ENCODE peak calls at places on chromosomes 5 and 9, in eight cellular contexts. W is mammary epithelial cell, R is K562, A is neural progenitor cell, J is HepG2, S is fibroblast of lung, N is GM23248, C is PC-3. P is an unnamed sample.
A peak's percentile ranks its signal among the peaks of the same experiment; 100 is the strongest.

GRCh38 chr9:92176068-92176799 is 61.0 kb upstream of the SPTLC1 start:
- DNase-seq in A (peak; percentile 27), R (no peak), S (no peak), N (peak; percentile 32), W (no peak), J (no peak), C (peak; percentile 14), P (no peak)

GRCh38 chr9:134403682-134404301 is 77.5 kb downstream of the RXRA start:
- DNase-seq in R (no peak), N (peak; percentile 90), W (peak; percentile 42), A (no peak), S (peak; percentile 97), J (no peak), C (no peak), P (no peak)

GRCh38 chr9:121686930-121687541 is 35.6 kb downstream of the DAB2IP start:
- DNase-seq in J (peak; percentile 63), R (peak; percentile 77), S (peak; percentile 43), C (peak; percentile 71), A (peak; percentile 74), N (peak; percentile 78), W (peak; percentile 57), P (no peak)

GRCh38 chr9:134028076-134028475 is 2.8 kb downstream of the BRD3OS start:
- DNase-seq in A (no peak), W (no peak), R (no peak), J (no peak), S (no peak), C (no peak), N (no peak), P (no peak)

GRCh38 chr5:111854196-111854595 is 97.2 kb upstream of the NREP start:
- DNase-seq in C (no peak), R (no peak), J (no peak), A (peak; percentile 10), N (no peak), W (no peak), S (peak; percentile 18), P (no peak)

GRCh38 chr5:136073714-136074113 is 44.9 kb downstream of the TGFBI start:
- DNase-seq in W (no peak), J (no peak), N (peak; percentile 8), A (no peak), S (no peak), R (no peak), C (no peak), P (no peak)

GRCh38 chr5:106121972-106122605 is 1548.6 kb downstream of the EFNA5 start:
- DNase-seq in W (peak; percentile 12), J (no peak), N (peak; percentile 46), S (no peak), A (peak; percentile 22), C (peak; percentile 60), R (peak; percentile 69), P (no peak)

GRCh38 chr9:108894225-108894997 is 32.3 kb downstream of the ACTL7A start:
- DNase-seq in C (no peak), R (no peak), J (peak; percentile 98), A (no peak), S (no peak), N (no peak), W (no peak), P (no peak)

GRCh38 chr5:132257131-132258101 is at the start of gene PDLIM4:
- DNase-seq in N (peak; percentile 74), A (peak; percentile 92), J (no peak), C (no peak), R (peak; percentile 84), S (peak; percentile 56), W (peak; percentile 30), P (no peak)

GRCh38 chr9:90095682-90096081 is 490.9 kb downstream of the GADD45G start:
- DNase-seq in W (no peak), N (no peak), S (no peak), J (no peak), R (no peak), C (no peak), A (no peak), P (no peak)

GRCh38 chr5:37668524-37669047 is 171.3 kb downstream of the GDNF start:
- DNase-seq in C (peak; percentile 99), A (no peak), R (peak; percentile 29), S (peak; percentile 100), J (peak; percentile 90), W (peak; percentile 96), N (peak; percentile 98), P (no peak)

GRCh38 chr9:35726876-35727438 is 5.0 kb downstream of the TLN1 start:
- DNase-seq in N (peak; percentile 66), R (no peak), C (peak; percentile 21), J (peak; percentile 35), S (peak; percentile 62), W (peak; percentile 21), A (no peak), P (no peak)

GRCh38 chr9:5450360-5451051 is at the start of gene CD274:
- DNase-seq in S (peak; percentile 92), R (peak; percentile 27), N (peak; percentile 95), A (peak; percentile 89), J (peak; percentile 85), W (peak; percentile 97), C (peak; percentile 92), P (no peak)

GRCh38 chr5:136200761-136201160 is 7.8 kb upstream of the SMIM32 start:
- DNase-seq in W (no peak), A (no peak), C (no peak), S (no peak), J (no peak), R (no peak), N (no peak), P (no peak)

GRCh38 chr5:60718186-60718892 is 18.4 kb upstream of the DEPDC1B start:
- DNase-seq in N (no peak), W (peak; percentile 76), C (no peak), A (no peak), S (no peak), R (no peak), J (no peak), P (no peak)

GRCh38 chr5:7855611-7856010 is 4.7 kb upstream of the CFAP90 start:
- DNase-seq in S (no peak), C (no peak), W (no peak), R (no peak), N (no peak), A (no peak), J (no peak), P (no peak)

GRCh38 chr9:17795708-17796107 is 216.8 kb downstream of the SH3GL2 start:
- DNase-seq in W (no peak), J (no peak), N (no peak), S (peak; percentile 16), C (no peak), A (no peak), R (no peak), P (no peak)

GRCh38 chr9:69325409-69326212 is 596 bp downstream of the ENTREP1 start:
- DNase-seq in S (no peak), C (no peak), N (peak; percentile 32), J (no peak), W (peak; percentile 28), A (peak; percentile 64), R (no peak), P (no peak)

GRCh38 chr5:72510610-72511121 is 3.5 kb upstream of the ZNF366 start:
- DNase-seq in R (no peak), S (peak; percentile 92), A (no peak), C (peak; percentile 48), J (no peak), W (no peak), N (peak; percentile 96), P (no peak)

GRCh38 chr9:89892920-89893319 is 288.1 kb downstream of the GADD45G start:
- DNase-seq in S (no peak), J (no peak), A (no peak), N (no peak), C (no peak), R (no peak), W (no peak), P (no peak)

GRCh38 chr5:27241564-27242257 is 203.3 kb upstream of the CDH9 start:
- DNase-seq in W (peak; percentile 95), R (no peak), A (no peak), N (peak; percentile 91), J (no peak), S (peak; percentile 98), C (peak; percentile 92), P (peak; percentile 81)

GRCh38 chr5:98414938-98415337 is 358.5 kb upstream of the RGMB start:
- DNase-seq in J (no peak), S (peak; percentile 98), A (no peak), N (peak; percentile 98), R (no peak), C (peak; percentile 96), W (peak; percentile 90), P (no peak)

GRCh38 chr5:172846677-172847076 is 12.6 kb downstream of the ERGIC1 start:
- DNase-seq in N (no peak), S (no peak), C (no peak), R (no peak), A (no peak), J (no peak), W (no peak), P (no peak)

GRCh38 chr5:150582281-150582791 is 58.1 kb upstream of the SYNPO start:
- DNase-seq in S (peak; percentile 89), A (peak; percentile 59), C (no peak), J (peak; percentile 62), N (no peak), R (no peak), W (no peak), P (no peak)
- H3K9ac ChIP-seq in S (no peak overlapping the region), A (no peak overlapping the region), C (no peak overlapping the region), J (peak overlapping the region; percentile 21), N (no peak overlapping the region), R (no peak overlapping the region), W (no peak overlapping the region), P (no peak overlapping the region)

GRCh38 chr5:179258922-179259730 is 86.1 kb downstream of the ADAMTS2 start:
- DNase-seq in S (peak; percentile 95), A (no peak), W (no peak), C (no peak), N (peak; percentile 71), J (no peak), R (no peak), P (no peak)

GRCh38 chr5:179261301-179262125 is 83.7 kb downstream of the ADAMTS2 start:
- DNase-seq in S (no peak), W (no peak), R (peak; percentile 49), C (peak; percentile 3), A (peak; percentile 90), N (peak; percentile 60), J (peak; percentile 75), P (no peak)

GRCh38 chr5:179262126-179262920 is 82.9 kb downstream of the ADAMTS2 start:
- DNase-seq in N (no peak), J (no peak), A (no peak), R (no peak), S (no peak), C (no peak), W (no peak), P (no peak)

GRCh38 chr5:179259731-179260323 is 85.4 kb downstream of the ADAMTS2 start:
- DNase-seq in N (no peak), A (no peak), R (no peak), C (no peak), J (no peak), S (no peak), W (no peak), P (no peak)

GRCh38 chr5:179260324-179261070 is 84.8 kb downstream of the ADAMTS2 start:
- DNase-seq in J (no peak), S (no peak), N (no peak), R (no peak), A (no peak), C (no peak), W (no peak), P (no peak)
- H3K9me3 ChIP-seq in J (no peaks in the 10 kb centered on the region), S (no peaks in the 10 kb centered on the region), N (no peaks in the 10 kb centered on the region), R (no peaks in the 10 kb centered on the region), A (no peaks in the 10 kb centered on the region), C (no peaks in the 10 kb centered on the region), W (peaks cover 46% of the 10 kb centered on the region), P (no peaks in the 10 kb centered on the region)

GRCh38 chr9:101737165-101737704 is 1.2 kb downstream of the GRIN3A start:
- DNase-seq in W (no peak), J (no peak), N (no peak), S (no peak), R (no peak), C (no peak), A (peak; percentile 11), P (no peak)
- TF ChIP-seq EZH2 in W (no peak), J (no peak), N (no peak), S (no peak), R (no peak), C (no peak), A (peak; percentile 60), P (no peak)

GRCh38 chr5:139394123-139394653 is 716 bp downstream of the PROB1 start:
- DNase-seq in J (no peak), S (no peak), W (no peak), R (no peak), N (peak; percentile 77), A (peak; percentile 88), C (no peak), P (no peak)
- H3K9ac ChIP-seq in J (no peak overlapping the region), S (peak overlapping the region; percentile 41), W (no peak overlapping the region), R (no peak overlapping the region), N (peak overlapping the region; percentile 37), A (no peak overlapping the region), C (no peak overlapping the region), P (no peak overlapping the region)

P was measured in SK-N-MC.